ENCODE peak calls at places on chromosomes 4 and X, in eight cellular contexts. L is cardiac fibroblast, H is pancreas, F is fibroblast of mammary gland, Z is BJ, K is OCI-LY7, Q is fibroblast of the aortic adventitia, S is neural crest cell. J is an unnamed sample.

GRCh38 chr4:96593422-96593821 is 753.5 kb downstream of the PDHA2 start:
- DNase-seq in Q (no peak), Z (no peak), L (peak; percentile 6), K (no peak), F (no peak), S (no peak), H (peak; percentile 61), J (no peak)

GRCh38 chr4:40630335-40631021 is 814 bp upstream of the RBM47 start:
- DNase-seq in L (no peak), F (no peak), Z (no peak), S (no peak), H (peak; percentile 74), Q (no peak), K (peak; percentile 62), J (no peak)

GRCh38 chrX:13386636-13387035 is 66.8 kb upstream of the ATXN3L start:
- DNase-seq in Z (no peak), K (no peak), L (no peak), F (no peak), S (no peak), Q (no peak), H (no peak), J (no peak)

GRCh38 chr4:112853662-112854256 is 195.7 kb upstream of the ANK2 start:
- DNase-seq in Z (no peak), Q (peak; percentile 28), H (no peak), S (no peak), L (peak; percentile 29), K (no peak), F (peak; percentile 41), J (no peak)

GRCh38 chr4:163810757-163811156 is 316.3 kb downstream of the TMA16 start:
- DNase-seq in Q (no peak), H (no peak), K (no peak), S (no peak), L (no peak), F (no peak), Z (no peak), J (no peak)

GRCh38 chr4:133152330-133152791 is 3.3 kb downstream of the PCDH10 start:
- DNase-seq in L (no peak), S (peak; percentile 4), Z (no peak), H (no peak), Q (no peak), F (no peak), K (no peak), J (no peak)

GRCh38 chr4:26860922-26861433 is 337 bp downstream of the STIM2 start:
- DNase-seq in K (peak; percentile 76), Z (no peak), Q (no peak), F (peak; percentile 33), S (peak; percentile 49), L (peak; percentile 67), H (peak; percentile 68), J (peak; percentile 58)

GRCh38 chr4:7041851-7042696 is 1.1 kb upstream of the TADA2B start:
- DNase-seq in K (no peak), L (no peak), F (peak; percentile 49), Q (peak; percentile 41), S (peak; percentile 40), Z (no peak), H (peak; percentile 50), J (no peak)

GRCh38 chr4:4995103-4995761 is 24.0 kb downstream of the CYTL1 start:
- DNase-seq in L (peak; percentile 74), S (peak; percentile 80), H (peak; percentile 74), K (peak; percentile 74), F (peak; percentile 65), Q (peak; percentile 72), Z (no peak), J (peak; percentile 68)

DNA sequence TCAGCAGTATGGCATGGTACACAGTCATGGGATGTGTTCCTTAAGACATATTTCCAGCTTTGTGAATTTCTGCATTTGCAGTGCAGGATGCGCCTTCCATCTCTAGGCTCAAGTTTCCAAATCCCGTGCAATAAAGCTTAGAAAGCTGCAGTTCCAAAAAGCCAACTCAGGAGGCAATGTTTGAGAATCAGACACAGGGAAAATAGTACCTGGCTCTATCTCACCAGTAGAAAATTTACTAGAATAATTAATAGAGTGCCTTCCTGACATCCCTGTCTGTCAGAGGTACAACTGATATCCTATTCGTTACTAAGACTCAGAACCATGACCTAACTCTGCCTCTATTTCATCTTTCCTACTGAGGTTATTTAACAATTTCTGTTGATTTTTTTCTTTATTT is 1333.0 kb downstream of the PCDH19 start:
- DNase-seq in S (no peak), Z (no peak), K (no peak), L (no peak), Q (no peak), F (no peak), H (no peak), J (no peak)
- TF ChIP-seq CTCF in S (no peak), Z (no peak), K (no peak), L (no peak), Q (no peak), F (no peak), H (no peak), J (no peak)

DNA sequence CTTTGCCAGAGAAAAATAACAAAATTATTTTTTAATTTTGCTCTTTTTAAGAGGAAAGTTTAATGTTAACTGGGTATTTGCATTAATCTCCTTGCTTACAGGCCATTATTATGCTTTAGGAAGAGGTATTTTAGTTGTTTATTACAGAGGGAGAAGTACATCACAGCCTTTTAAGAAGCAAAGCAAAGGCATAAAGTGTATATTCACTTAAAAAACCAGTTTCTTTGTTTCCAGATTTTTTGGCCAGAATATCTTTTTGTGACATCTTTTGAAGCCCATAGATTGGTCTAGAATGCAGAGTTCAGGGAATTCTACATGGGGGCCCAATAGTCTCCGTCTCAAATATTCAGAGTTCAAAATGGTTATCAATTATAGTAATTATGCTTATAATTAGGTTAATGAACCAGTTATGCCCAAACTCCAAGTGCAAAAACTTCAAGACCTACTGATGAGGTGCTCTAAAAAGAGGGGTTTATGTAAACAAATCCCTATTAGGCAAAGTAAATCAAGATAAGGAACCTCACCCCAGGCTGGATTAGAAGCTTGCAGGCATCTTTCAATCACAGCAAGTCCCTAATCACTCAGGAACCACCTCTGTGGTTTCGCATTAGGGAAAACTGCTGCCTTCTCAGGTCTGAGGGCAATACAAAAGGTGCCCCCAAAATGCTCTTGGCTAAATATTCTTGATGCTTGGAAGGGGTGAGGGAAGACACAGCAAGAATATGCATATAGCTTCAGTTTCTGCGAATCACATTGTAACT is 1.4 kb downstream of the CXXC4 start:
- DNase-seq in Q (no peak), F (no peak), Z (no peak), L (no peak), S (no peak), H (no peak), K (no peak), J (no peak)
- TF ChIP-seq CTCF in Q (no peak), F (no peak), Z (no peak), L (no peak), S (no peak), H (no peak), K (no peak), J (no peak)

GRCh38 chr4:119627267-119628190 is 1.1 kb downstream of the PDE5A start:
- DNase-seq in S (peak; percentile 51), L (peak; percentile 40), Z (no peak), Q (peak; percentile 80), H (peak; percentile 72), K (peak; percentile 67), F (peak; percentile 28), J (peak; percentile 34)
- TF ChIP-seq CTCF in S (peak; percentile 70), L (no peak), Z (no peak), Q (peak; percentile 22), H (peak; percentile 41), K (peak; percentile 52), F (no peak), J (no peak)

DNA sequence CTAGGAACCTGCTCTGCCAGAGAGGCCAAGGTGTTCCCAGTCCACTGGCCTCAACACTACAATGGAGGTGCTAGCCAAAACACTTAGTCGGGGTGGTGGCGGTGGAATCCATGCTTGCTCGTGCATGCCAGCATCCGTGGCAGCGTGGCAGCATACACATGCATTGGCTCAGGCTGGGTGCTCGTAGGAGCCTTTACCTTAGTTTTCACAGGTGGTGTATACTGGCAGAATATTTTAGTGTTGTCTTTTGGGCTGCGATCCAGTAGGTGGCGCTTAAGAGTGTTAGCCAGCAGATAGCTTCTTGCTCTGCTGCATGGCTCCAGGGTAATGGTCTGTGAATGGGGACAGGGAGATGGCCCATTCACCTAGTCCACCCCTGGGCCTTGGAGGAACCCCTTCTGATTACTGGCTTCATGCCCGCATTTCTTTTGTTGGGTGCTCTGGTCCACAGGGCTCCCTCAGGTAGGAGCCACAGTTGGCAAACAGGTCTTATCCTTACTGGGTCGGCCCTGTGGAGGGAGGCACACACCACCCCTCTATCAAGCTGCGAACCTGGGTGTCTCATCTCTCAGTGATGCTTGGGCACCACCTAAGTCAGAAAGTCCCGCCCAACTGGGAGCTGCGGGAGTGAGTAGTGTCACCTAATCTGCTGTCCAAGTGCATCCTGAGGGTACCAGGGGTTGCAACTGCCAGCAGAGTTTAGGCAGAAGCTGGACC is 40.0 kb downstream of the RIPPLY1 start:
- DNase-seq in Q (no peak), Z (no peak), F (peak; percentile 9), H (peak; percentile 27), L (peak; percentile 0), K (peak; percentile 30), S (no peak), J (no peak)
- TF ChIP-seq CTCF in Q (peak; percentile 27), Z (peak; percentile 24), F (peak; percentile 52), H (no peak), L (peak; percentile 32), K (peak; percentile 71), S (peak; percentile 49), J (peak; percentile 21)

GRCh38 chrX:40524423-40524822 is 56.3 kb upstream of the ATP6AP2 start:
- DNase-seq in S (no peak), F (no peak), K (no peak), Q (no peak), H (no peak), L (no peak), Z (no peak), J (peak; percentile 15)
- TF ChIP-seq CTCF in S (no peak), F (peak; percentile 19), K (peak; percentile 16), Q (no peak), H (no peak), L (peak; percentile 16), Z (peak; percentile 32), J (peak; percentile 54)

DNA sequence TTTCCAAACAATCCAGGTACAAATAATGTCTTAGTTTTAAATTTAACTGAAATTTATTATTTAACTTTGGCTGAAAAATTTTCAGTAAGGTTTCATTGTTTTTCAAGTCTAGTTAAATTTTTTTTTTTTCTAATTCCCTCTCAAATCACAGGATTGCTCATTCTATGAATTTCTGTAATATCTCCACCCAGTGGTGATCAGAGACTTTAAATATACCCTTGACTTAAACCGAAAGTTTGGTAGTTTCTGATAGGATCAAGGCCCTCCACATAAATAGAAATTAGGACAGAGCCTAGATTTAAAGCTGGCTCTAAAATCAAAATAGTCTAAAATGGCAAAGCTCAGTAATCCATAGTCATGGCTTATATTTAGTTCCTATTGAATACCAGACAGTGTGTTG is 175.4 kb downstream of the TBCK start:
- DNase-seq in F (no peak), L (no peak), Z (no peak), S (no peak), H (no peak), K (no peak), Q (peak; percentile 2), J (peak; percentile 2)
- TF ChIP-seq CTCF in F (no peak), L (no peak), Z (no peak), S (peak; percentile 18), H (no peak), K (no peak), Q (no peak), J (peak; percentile 8)

DNA sequence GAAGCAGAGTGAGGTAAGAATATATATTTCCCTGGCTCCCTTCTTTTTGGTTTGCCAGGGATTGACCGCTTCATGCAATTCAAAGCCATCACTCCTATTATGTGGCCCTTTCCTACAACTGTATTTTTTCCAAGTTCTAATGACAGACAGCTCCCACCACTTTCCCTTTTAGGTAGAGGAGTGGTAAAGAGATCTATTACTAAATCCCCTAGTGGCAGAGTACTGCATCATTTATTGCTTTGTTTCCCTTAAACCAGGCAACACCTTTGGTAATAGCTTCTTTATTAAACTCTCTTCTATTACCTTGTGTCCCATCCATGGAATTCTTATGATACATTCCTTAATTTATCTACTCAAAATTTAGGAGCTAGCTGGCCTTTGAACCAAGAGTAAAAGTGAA is 90.7 kb downstream of the CNOT6L start:
- DNase-seq in S (no peak), L (no peak), F (no peak), H (no peak), Q (no peak), K (no peak), Z (no peak), J (no peak)
- TF ChIP-seq CTCF in S (peak; percentile 29), L (peak; percentile 7), F (no peak), H (no peak), Q (no peak), K (peak; percentile 53), Z (no peak), J (no peak)

J was measured in AG10803.